ENCODE peak calls at places on chromosomes 3 and 15, in seven cellular contexts. Q is Right ventricle myocardium inferior; G is GM03348; L is ovary; P is epithelial cell of esophagus; C is activated T-cell treated with anti-CD3 and anti-CD28 coated beads, Interleukin-2, amount 50 U/mL, for 72 hours; T is hypothalamus. Z is an unnamed sample.

GRCh38 chr3:135762188-135762853 is 203.2 kb upstream of the PPP2R3A start:
- DNase-seq in T (no peak), C (no peak), G (no peak), L (no peak), P (no peak), Q (no peak), Z (no peak)

GRCh38 chr3:126441256-126441880 is 34.3 kb downstream of the ZXDC start:
- DNase-seq in P (no peak), C (no peak), T (no peak), Q (peak), L (no peak), G (no peak), Z (no peak)

GRCh38 chr3:188230962-188231361 is 77.0 kb downstream of the LPP start:
- DNase-seq in T (no peak), G (no peak), Q (no peak), C (no peak), L (no peak), P (peak), Z (no peak)

GRCh38 chr15:80710635-80711553 is 15.8 kb downstream of the ABHD17C start:
- DNase-seq in C (peak), T (no peak), L (no peak), Q (no peak), G (no peak), P (peak), Z (no peak)

GRCh38 chr3:186596568-186597287 is 16.1 kb upstream of the AHSG start:
- DNase-seq in L (no peak), P (peak), T (no peak), Q (no peak), G (no peak), C (no peak), Z (no peak)

GRCh38 chr15:91952216-91952615 is 98.7 kb downstream of the SLCO3A1 start:
- DNase-seq in L (no peak), Q (no peak), C (no peak), T (no peak), P (no peak), G (no peak), Z (no peak)

GRCh38 chr15:74841761-74842385 is 1.1 kb downstream of the ULK3 start:
- DNase-seq in G (no peak), P (no peak), T (no peak), Q (no peak), C (no peak), L (peak), Z (no peak)

GRCh38 chr3:60812544-60812943 is 438.7 kb downstream of the FHIT start:
- DNase-seq in L (no peak), T (no peak), P (no peak), G (no peak), Q (no peak), C (no peak), Z (no peak)

GRCh38 chr3:125145751-125146475 is 66.6 kb downstream of the SLC12A8 start:
- DNase-seq in T (no peak), C (no peak), L (no peak), G (no peak), Q (no peak), P (no peak), Z (no peak)

GRCh38 chr3:115401891-115402501 is 221.3 kb upstream of the GAP43 start:
- DNase-seq in P (peak), Q (no peak), C (no peak), G (peak), L (no peak), T (no peak), Z (no peak)

GRCh38 chr3:171116802-171117395 is 90.4 kb upstream of the SLC2A2 start:
- DNase-seq in C (no peak), Q (no peak), G (no peak), L (no peak), P (no peak), T (no peak), Z (no peak)

GRCh38 chr3:111299070-111299672 is 227.6 kb downstream of the NECTIN3 start:
- DNase-seq in G (peak), Q (no peak), L (no peak), T (no peak), C (no peak), P (peak), Z (no peak)

GRCh38 chr15:57310876-57311275 is 65.4 kb upstream of the CGNL1 start:
- DNase-seq in P (no peak), Q (no peak), C (no peak), T (no peak), G (no peak), L (no peak), Z (no peak)

GRCh38 chr3:135090020-135090717 is 295.1 kb downstream of the EPHB1 start:
- DNase-seq in T (no peak), C (no peak), Q (no peak), P (no peak), L (no peak), G (no peak), Z (no peak)

GRCh38 chr15:60419752-60420151 is 22.0 kb upstream of the ANXA2 start:
- DNase-seq in Q (no peak), L (no peak), G (peak), P (peak), T (no peak), C (no peak), Z (no peak)

GRCh38 chr3:128584412-128585020 is 66.1 kb downstream of the RPN1 start:
- DNase-seq in L (peak), P (peak), T (peak), G (peak), C (peak), Q (peak), Z (peak)

GRCh38 chr15:38463893-38464292 is 10.0 kb downstream of the FAM98B start:
- DNase-seq in G (no peak), L (no peak), P (no peak), C (no peak), Q (no peak), T (no peak), Z (no peak)

GRCh38 chr3:53166781-53167291 is 5.8 kb downstream of the PRKCD start:
- DNase-seq in G (peak), P (no peak), T (peak), Q (peak), L (no peak), C (no peak), Z (no peak)

GRCh38 chr3:7289113-7289512 is 428.2 kb downstream of the GRM7 start:
- DNase-seq in G (no peak), L (no peak), Q (no peak), T (no peak), P (no peak), C (no peak), Z (no peak)

GRCh38 chr3:139202226-139202958 is 141.4 kb upstream of the MRPS22 start:
- DNase-seq in T (peak), P (peak), L (no peak), Q (no peak), C (peak), G (no peak), Z (peak)

GRCh38 chr15:77975332-77976119 is 102.0 kb downstream of the TBC1D2B start:
- DNase-seq in L (peak), C (no peak), T (no peak), Q (peak), P (no peak), G (no peak), Z (no peak)

GRCh38 chr3:42884324-42884723 is 8.6 kb upstream of the CYP8B1 start:
- DNase-seq in C (no peak), Q (no peak), P (no peak), L (no peak), T (no peak), G (no peak), Z (no peak)

GRCh38 chr3:187101184-187102072 is 37.9 kb downstream of the RPL39L start:
- DNase-seq in Q (peak), L (peak), P (peak), T (no peak), C (peak), G (peak), Z (no peak)

GRCh38 chr3:95437409-95437808 is 1374.5 kb downstream of the NSUN3 start:
- DNase-seq in Q (no peak), T (no peak), G (no peak), L (no peak), P (no peak), C (no peak), Z (no peak)

GRCh38 chr3:177992993-177993969 is 543.0 kb upstream of the KCNMB2 start:
- DNase-seq in G (no peak), T (no peak), P (no peak), Q (no peak), L (no peak), C (no peak), Z (no peak)

GRCh38 chr15:72389231-72389630 is 8.9 kb upstream of the TMEM202 start:
- DNase-seq in P (no peak), L (no peak), T (no peak), C (no peak), G (no peak), Q (no peak), Z (no peak)

GRCh38 chr3:134426660-134427181 is 52.5 kb upstream of the AMOTL2 start:
- DNase-seq in Q (no peak), P (peak), L (no peak), T (no peak), C (no peak), G (peak), Z (no peak)

GRCh38 chr15:88323468-88323867 is 66.9 kb upstream of the NTRK3 start:
- DNase-seq in L (no peak), T (no peak), C (no peak), G (no peak), Q (no peak), P (no peak), Z (no peak)

GRCh38 chr3:192566706-192567290 is 160.5 kb downstream of the FGF12 start:
- DNase-seq in T (peak), Q (peak), G (peak), C (peak), L (peak), P (peak), Z (peak)

GRCh38 chr15:88276821-88277220 is 20.3 kb upstream of the NTRK3 start:
- DNase-seq in C (no peak), Q (no peak), T (no peak), L (no peak), G (no peak), P (no peak), Z (peak)

GRCh38 chr3:43540625-43541024 is 81.2 kb downstream of the ANO10 start:
- DNase-seq in T (no peak), P (peak), G (peak), L (no peak), C (no peak), Q (no peak), Z (no peak)

GRCh38 chr15:57675481-57676181 is 30.9 kb upstream of the POLR2M start:
- DNase-seq in P (peak), L (no peak), T (no peak), Q (no peak), G (no peak), C (no peak), Z (no peak)